ENCODE peak calls at places on chromosomes 13 and 19, in five cellular contexts. O is Daoy; W is GM10248; A is NCI-H1105 treated with DMSO at 0.1 percent for 48 hours; Z is activated effector memory CD4-positive, alpha-beta T cell treated with anti-CD3 and anti-CD28 coated beads, Interleukin-2, amount 50 U/mL, for 16 hours. V is an unnamed sample.

GRCh38 chr19:4303778-4304508 is 455 bp upstream of the FSD1 start:
- DNase-seq in O (no peak), W (no peak), A (no peak), Z (no peak), V (no peak)

GRCh38 chr13:43664700-43665191 is 122.0 kb downstream of the ENOX1 start:
- DNase-seq in O (peak; percentile 14), W (no peak), A (no peak), Z (no peak), V (no peak)

GRCh38 chr13:95039415-95039814 is 261.8 kb downstream of the ABCC4 start:
- DNase-seq in O (no peak), W (no peak), A (no peak), Z (no peak), V (no peak)

GRCh38 chr13:26698392-26699196 is 62.0 kb downstream of the GPR12 start:
- DNase-seq in O (peak; percentile 68), W (peak; percentile 84), A (peak; percentile 67), Z (peak; percentile 92), V (peak; percentile 70)

GRCh38 chr19:53898680-53899341 is 10.3 kb upstream of the CACNG7 start:
- DNase-seq in O (peak; percentile 63), W (no peak), A (no peak), Z (no peak), V (no peak)

GRCh38 chr19:4570423-4570822 is 10.9 kb upstream of the SEMA6B start:
- DNase-seq in O (no peak), W (no peak), A (no peak), Z (no peak), V (no peak)

GRCh38 chr13:72244788-72245187 is 377.8 kb upstream of the DACH1 start:
- DNase-seq in O (no peak), W (no peak), A (no peak), Z (no peak), V (no peak)

GRCh38 chr19:6060600-6061391 is 49.5 kb downstream of the RFX2 start:
- DNase-seq in O (peak; percentile 94), W (no peak), A (no peak), Z (peak; percentile 86), V (no peak)

GRCh38 chr19:17076539-17076919 is 952 bp downstream of the MYO9B start:
- DNase-seq in O (peak; percentile 21), W (no peak), A (no peak), Z (peak; percentile 74), V (no peak)

GRCh38 chr13:94657167-94657566 is 55.2 kb downstream of the SOX21 start:
- DNase-seq in O (peak; percentile 9), W (no peak), A (no peak), Z (no peak), V (no peak)

GRCh38 chr13:29791508-29791907 is 58.9 kb downstream of the UBL3 start:
- DNase-seq in O (no peak), W (no peak), A (no peak), Z (no peak), V (no peak)

GRCh38 chr19:57249329-57249728 is 8.9 kb downstream of the ZNF805 start:
- DNase-seq in O (no peak), W (no peak), A (no peak), Z (no peak), V (no peak)

GRCh38 chr19:30719189-30719990 is 347.2 kb downstream of the ZNF536 start:
- DNase-seq in O (peak; percentile 76), W (peak; percentile 29), A (peak; percentile 66), Z (peak; percentile 50), V (no peak)

GRCh38 chr19:18683109-18683954 is at the start of gene CRTC1:
- DNase-seq in O (peak; percentile 96), W (peak; percentile 98), A (peak; percentile 77), Z (peak; percentile 97), V (peak; percentile 94)

GRCh38 chr19:8638078-8638619 is 7.7 kb downstream of the NFILZ start:
- DNase-seq in O (peak; percentile 82), W (no peak), A (no peak), Z (no peak), V (no peak)

GRCh38 chr13:92103673-92104296 is 705.4 kb downstream of the GPC5 start:
- DNase-seq in O (no peak), W (no peak), A (peak; percentile 40), Z (no peak), V (no peak)